ENCODE peak calls at places on chromosome 15, in six cellular contexts. S is right atrium auricular region, Y is brain microvascular endothelial cell, N is transverse colon, T is stomach, K is HepG2. B is an unnamed sample.

GRCh38 chr15:67521770-67522568 is 1.0 kb downstream of the C15orf61 start:
- DNase-seq in N (no peak), T (no peak), Y (no peak), K (no peak), S (no peak), B (peak)

GRCh38 chr15:45091581-45091980 is 22.4 kb downstream of the DUOX2 start:
- DNase-seq in N (no peak), T (no peak), K (no peak), S (no peak), Y (no peak), B (no peak)

GRCh38 chr15:84910928-84911623 is 26.6 kb downstream of the SLC28A1 start:
- DNase-seq in S (no peak), N (peak), K (no peak), T (no peak), Y (no peak), B (no peak)

GRCh38 chr15:39041979-39042485 is 477.4 kb upstream of the RASGRP1 start:
- DNase-seq in Y (no peak), K (no peak), T (no peak), N (no peak), S (no peak), B (no peak)

GRCh38 chr15:62928996-62929350 is 113.6 kb upstream of the TPM1 start:
- DNase-seq in S (no peak), Y (peak), T (no peak), K (peak), N (no peak), B (no peak)

GRCh38 chr15:63439536-63440264 is 58.1 kb upstream of the CA12 start:
- DNase-seq in N (no peak), S (no peak), T (no peak), K (no peak), Y (no peak), B (no peak)

GRCh38 chr15:58019503-58020376 is 45.8 kb downstream of the ALDH1A2 start:
- DNase-seq in Y (peak), T (no peak), N (no peak), K (no peak), S (no peak), B (no peak)

GRCh38 chr15:60374628-60375081 is 23.1 kb downstream of the ANXA2 start:
- DNase-seq in K (peak), Y (peak), N (no peak), S (peak), T (peak), B (no peak)

GRCh38 chr15:83904107-83904720 is 250.3 kb downstream of the ADAMTSL3 start:
- DNase-seq in T (no peak), K (no peak), N (peak), Y (no peak), S (no peak), B (no peak)

GRCh38 chr15:25345943-25346342 is 92.9 kb downstream of the UBE3A start:
- DNase-seq in K (peak), N (no peak), Y (peak), T (no peak), S (no peak), B (peak)

GRCh38 chr15:97470417-97470816 is 490.1 kb upstream of the ARRDC4 start:
- DNase-seq in K (no peak), S (no peak), N (no peak), T (no peak), Y (no peak), B (no peak)

GRCh38 chr15:49877871-49878511 is 241.0 kb downstream of the ATP8B4 start:
- DNase-seq in T (no peak), S (no peak), K (no peak), N (no peak), Y (no peak), B (no peak)

GRCh38 chr15:23532019-23532418 is 33.5 kb upstream of the MKRN3 start:
- DNase-seq in S (no peak), Y (no peak), N (no peak), T (no peak), K (no peak), B (no peak)

GRCh38 chr15:25737218-25737643 is 125.9 kb downstream of the ATP10A start:
- DNase-seq in S (no peak), T (no peak), Y (no peak), N (no peak), K (no peak), B (no peak)

GRCh38 chr15:63089260-63090043 is 32.2 kb upstream of the LACTB start:
- DNase-seq in N (peak), Y (peak), T (no peak), K (peak), S (no peak), B (no peak)

GRCh38 chr15:84631706-84632272 is 22.3 kb downstream of the WDR73 start:
- DNase-seq in N (no peak), Y (no peak), K (peak), T (no peak), S (no peak), B (no peak)

GRCh38 chr15:96064351-96064756 is 266.1 kb upstream of the NR2F2 start:
- DNase-seq in N (no peak), S (no peak), T (no peak), K (peak), Y (no peak), B (no peak)

GRCh38 chr15:80265021-80265420 is 13.0 kb upstream of the CTXND1 start:
- DNase-seq in T (no peak), K (no peak), N (no peak), Y (no peak), S (no peak), B (no peak)

GRCh38 chr15:101122266-101122665 is 129.6 kb downstream of the CHSY1 start:
- DNase-seq in Y (no peak), N (no peak), K (no peak), S (no peak), T (no peak), B (no peak)

GRCh38 chr15:58552505-58553364 is 120.9 kb downstream of the LIPC start:
- DNase-seq in T (no peak), N (no peak), K (no peak), Y (no peak), S (peak), B (no peak)

GRCh38 chr15:53197426-53197839 is 407.3 kb upstream of the ONECUT1 start:
- DNase-seq in T (peak), Y (peak), S (no peak), N (peak), K (peak), B (peak)

GRCh38 chr15:35925634-35926380 is 379.8 kb upstream of the DPH6 start:
- DNase-seq in K (no peak), T (no peak), S (no peak), N (no peak), Y (peak), B (no peak)

GRCh38 chr15:55799287-55800212 is 56.6 kb upstream of the PRTG start:
- DNase-seq in K (peak), Y (peak), S (no peak), N (peak), T (peak), B (no peak)

GRCh38 chr15:60568301-60568742 is 89.4 kb upstream of the ICE2 start:
- DNase-seq in N (peak), T (no peak), S (no peak), K (no peak), Y (no peak), B (no peak)

GRCh38 chr15:93178371-93178770 is 89.4 kb upstream of the RGMA start:
- DNase-seq in K (no peak), S (no peak), N (no peak), Y (no peak), T (no peak), B (no peak)

GRCh38 chr15:93018574-93018973 is 70.4 kb downstream of the RGMA start:
- DNase-seq in Y (no peak), N (no peak), T (no peak), S (no peak), K (no peak), B (no peak)

GRCh38 chr15:49645937-49646336 is 25.1 kb downstream of the DTWD1 start:
- DNase-seq in T (peak), N (no peak), Y (peak), K (peak), S (no peak), B (no peak)

GRCh38 chr15:49415638-49416037 is 7.4 kb upstream of the FGF7 start:
- DNase-seq in Y (peak), S (no peak), N (no peak), T (no peak), K (no peak), B (no peak)

GRCh38 chr15:85333132-85333831 is 47.1 kb upstream of the AKAP13 start:
- DNase-seq in K (no peak), N (no peak), Y (peak), S (no peak), T (no peak), B (no peak)

GRCh38 chr15:63354771-63355650 is 26.6 kb downstream of the CA12 start:
- DNase-seq in K (no peak), N (peak), Y (no peak), S (no peak), T (no peak), B (no peak)

DNA sequence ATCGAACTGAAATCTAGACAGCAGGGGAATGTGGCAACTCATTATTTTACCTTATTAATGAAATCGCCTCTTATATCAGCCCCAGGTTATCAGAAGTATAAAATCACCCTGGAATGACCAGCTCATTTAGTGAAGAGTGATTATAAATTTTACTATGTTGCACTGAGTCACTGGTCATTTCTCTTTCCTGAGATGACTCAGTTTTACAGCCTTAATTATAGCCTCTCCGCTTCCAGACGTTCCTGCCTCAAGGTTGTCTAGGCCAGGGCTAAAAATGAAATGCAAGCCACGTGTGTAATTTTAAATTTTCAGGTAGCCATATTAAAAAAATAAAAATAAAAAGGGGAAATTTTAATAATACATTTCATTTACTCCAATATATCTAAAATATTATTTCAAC is 33.3 kb downstream of the DET1 start:
- DNase-seq in Y (no peak), K (no peak), N (no peak), T (no peak), S (no peak), B (no peak)
- H3K27ac ChIP-seq in Y (no peak), K (no peak), N (no peak), T (no peak), S (no peak), B (no peak)

DNA sequence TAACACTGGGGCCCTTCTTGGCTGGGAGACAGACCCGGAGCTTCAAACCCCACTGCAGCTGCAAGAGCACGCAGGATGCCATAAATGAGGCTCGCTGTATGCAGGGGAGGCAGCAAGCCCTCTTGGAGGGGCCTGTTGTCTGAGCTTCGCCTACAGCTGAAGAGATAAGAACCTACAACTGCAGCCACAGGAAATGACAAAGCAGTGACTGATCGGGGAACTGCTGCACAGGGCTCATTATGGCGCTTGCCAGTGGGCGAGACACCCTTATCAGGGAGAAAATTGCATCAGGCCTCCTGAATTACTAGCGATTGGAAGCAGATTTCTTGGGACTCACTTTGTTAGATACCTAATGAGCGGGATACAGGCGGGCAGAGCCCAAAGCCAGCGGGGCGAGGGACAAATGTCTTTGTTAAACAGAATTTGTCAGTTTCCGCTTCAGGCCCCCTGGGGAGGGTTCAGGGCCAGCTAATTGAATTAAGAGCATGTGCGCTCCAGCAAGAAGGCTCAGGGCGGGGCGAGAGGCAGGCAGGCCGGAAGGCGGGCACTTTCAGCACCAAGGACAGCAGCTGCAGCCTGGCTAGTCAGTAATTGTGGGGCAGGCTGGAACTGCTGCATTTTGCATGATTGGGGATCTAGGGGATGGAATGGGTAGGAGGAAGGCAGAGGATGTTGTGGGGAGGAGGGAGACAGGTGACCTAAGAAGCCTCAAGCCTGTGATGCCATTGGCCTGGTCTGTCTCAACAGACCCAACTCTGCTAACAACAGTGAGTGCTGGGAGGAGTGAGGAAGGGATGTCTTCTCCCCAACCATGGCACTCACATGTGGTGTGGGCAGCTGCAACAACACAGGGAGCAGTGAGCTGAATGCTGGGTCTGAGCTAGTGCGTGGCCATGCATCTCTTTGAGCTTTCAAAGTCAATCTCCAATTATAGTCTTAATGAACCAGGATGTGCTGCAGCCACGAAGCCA is 55.3 kb downstream of the CCDC33 start:
- DNase-seq in S (peak), Y (peak), K (peak), N (peak), T (peak), B (peak)
- H3K27ac ChIP-seq in S (no peak), Y (peak), K (no peak), N (no peak), T (no peak), B (no peak)

GRCh38 chr15:98729446-98730042 is 81.2 kb downstream of the IGF1R start:
- DNase-seq in S (no peak), K (no peak), N (no peak), T (no peak), Y (no peak), B (no peak)

GRCh38 chr15:98728107-98728810 is 79.9 kb downstream of the IGF1R start:
- DNase-seq in N (no peak), Y (no peak), S (no peak), K (no peak), T (no peak), B (no peak)

GRCh38 chr15:98728811-98729160 is 80.4 kb downstream of the IGF1R start:
- DNase-seq in S (no peak), K (no peak), T (no peak), Y (no peak), N (no peak), B (no peak)

GRCh38 chr15:98725874-98726273 is 77.5 kb downstream of the IGF1R start:
- DNase-seq in N (peak), Y (no peak), S (no peak), K (no peak), T (peak), B (no peak)

GRCh38 chr15:98727115-98728040 is 79.0 kb downstream of the IGF1R start:
- DNase-seq in K (peak), T (peak), N (peak), Y (peak), S (peak), B (no peak)
- H3K27ac ChIP-seq in K (peak), T (peak), N (peak), Y (peak), S (peak), B (peak)

DNA sequence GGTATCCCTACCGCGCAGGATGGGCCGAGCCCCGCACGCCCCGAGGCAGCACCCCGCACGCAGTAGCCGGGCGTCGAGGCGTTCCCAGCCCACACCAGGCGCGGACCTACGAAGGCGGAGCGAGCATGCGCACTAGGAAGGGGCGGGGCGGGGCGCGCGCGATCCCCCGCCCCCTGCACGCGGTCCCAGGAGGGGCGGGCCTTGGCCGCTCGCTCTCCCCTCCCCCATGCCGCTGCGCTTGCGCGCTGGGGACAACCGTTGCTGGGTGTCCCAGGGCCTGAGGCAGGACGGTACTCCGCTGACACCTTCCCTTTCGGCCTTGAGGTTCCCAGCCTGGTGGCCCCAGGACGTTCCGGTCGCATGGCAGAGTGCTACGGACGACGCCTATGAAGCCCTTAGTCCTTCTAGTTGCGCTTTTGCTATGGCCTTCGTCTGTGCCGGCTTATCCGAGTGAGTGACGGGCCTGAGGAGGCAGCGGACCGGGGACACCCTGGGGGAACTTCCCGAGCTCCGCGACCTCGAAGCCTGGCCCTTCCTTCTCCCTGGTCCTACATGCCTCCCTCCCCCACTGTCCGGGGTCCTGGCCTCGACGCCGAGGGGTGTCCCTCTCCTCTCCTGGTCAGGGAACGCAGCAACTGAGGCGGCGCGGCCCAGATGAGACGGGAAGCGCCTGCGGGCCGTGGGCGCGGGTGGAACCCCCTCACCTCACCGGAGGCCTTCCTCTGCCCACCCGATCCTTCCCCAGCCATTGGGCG is at the start of gene SPESP1:
- DNase-seq in N (peak), K (no peak), T (peak), Y (peak), S (peak), B (peak)
- H3K27ac ChIP-seq in N (no peak), K (no peak), T (no peak), Y (no peak), S (no peak), B (no peak)

GRCh38 chr15:47766406-47766805 is 49.1 kb downstream of the SEMA6D start:
- DNase-seq in N (no peak), Y (no peak), K (no peak), S (no peak), T (no peak), B (no peak)
- H3K27ac ChIP-seq in N (no peak), Y (no peak), K (no peak), S (no peak), T (no peak), B (no peak)

GRCh38 chr15:70437882-70438331 is 325.5 kb downstream of the UACA start:
- DNase-seq in T (no peak), Y (no peak), S (no peak), K (no peak), N (no peak), B (no peak)
- H3K27ac ChIP-seq in T (no peak), Y (no peak), S (no peak), K (no peak), N (no peak), B (no peak)

B was measured in caudate nucleus.